ENCODE peak calls at places on chromosomes 12 and 14, in seven cellular contexts. One of them, this sample, is unnamed.

GRCh38 chr12:52794479-52795331 is 1.2 kb downstream of the KRT3 start:
- DNase-seq in ovary: no peak
- DNase-seq in SK-N-SH: no peak
- DNase-seq in A549: no peak
- DNase-seq in stomach: no peak
- DNase-seq in HepG2: no peak
- DNase-seq in tibial nerve: no peak
- DNase-seq in this sample: no peak

GRCh38 chr12:103887738-103888137 is 42.5 kb upstream of the HSP90B1 start:
- DNase-seq in ovary: no peak
- DNase-seq in SK-N-SH: no peak
- DNase-seq in A549: no peak
- DNase-seq in stomach: no peak
- DNase-seq in HepG2: no peak
- DNase-seq in tibial nerve: no peak
- DNase-seq in this sample: no peak

GRCh38 chr12:71578694-71579258 is 84.9 kb downstream of the ZFC3H1 start:
- DNase-seq in ovary: no peak
- DNase-seq in SK-N-SH: peak; percentile 21
- DNase-seq in A549: no peak
- DNase-seq in stomach: no peak
- DNase-seq in HepG2: no peak
- DNase-seq in tibial nerve: no peak
- DNase-seq in this sample: no peak

GRCh38 chr12:5343711-5344110 is 88.2 kb upstream of the NTF3 start:
- DNase-seq in ovary: no peak
- DNase-seq in SK-N-SH: no peak
- DNase-seq in A549: no peak
- DNase-seq in stomach: no peak
- DNase-seq in HepG2: no peak
- DNase-seq in tibial nerve: no peak
- DNase-seq in this sample: no peak

GRCh38 chr12:68392376-68392775 is 60.2 kb upstream of the MDM1 start:
- DNase-seq in ovary: no peak
- DNase-seq in SK-N-SH: no peak
- DNase-seq in A549: no peak
- DNase-seq in stomach: no peak
- DNase-seq in HepG2: no peak
- DNase-seq in tibial nerve: no peak
- DNase-seq in this sample: no peak

GRCh38 chr12:50112456-50113218 is 601 bp downstream of the COX14 start:
- DNase-seq in ovary: no peak
- DNase-seq in SK-N-SH: peak; percentile 49
- DNase-seq in A549: no peak
- DNase-seq in stomach: peak; percentile 41
- DNase-seq in HepG2: peak; percentile 49
- DNase-seq in tibial nerve: peak; percentile 44
- DNase-seq in this sample: no peak

GRCh38 chr12:123790901-123791486 is 28.9 kb downstream of the DNAH10 start:
- DNase-seq in ovary: no peak
- DNase-seq in SK-N-SH: no peak
- DNase-seq in A549: no peak
- DNase-seq in stomach: no peak
- DNase-seq in HepG2: no peak
- DNase-seq in tibial nerve: no peak
- DNase-seq in this sample: no peak

GRCh38 chr14:104222396-104223036 is 84.1 kb downstream of the KIF26A start:
- DNase-seq in ovary: no peak
- DNase-seq in SK-N-SH: no peak
- DNase-seq in A549: no peak
- DNase-seq in stomach: no peak
- DNase-seq in HepG2: no peak
- DNase-seq in tibial nerve: no peak
- DNase-seq in this sample: peak; percentile 36

GRCh38 chr12:81596558-81596957 is 162.6 kb downstream of the PPFIA2 start:
- DNase-seq in ovary: no peak
- DNase-seq in SK-N-SH: no peak
- DNase-seq in A549: no peak
- DNase-seq in stomach: no peak
- DNase-seq in HepG2: no peak
- DNase-seq in tibial nerve: no peak
- DNase-seq in this sample: no peak

GRCh38 chr12:67705394-67706370 is 57.1 kb downstream of the DYRK2 start:
- DNase-seq in ovary: no peak
- DNase-seq in SK-N-SH: peak; percentile 17
- DNase-seq in A549: peak; percentile 62
- DNase-seq in stomach: no peak
- DNase-seq in HepG2: no peak
- DNase-seq in tibial nerve: no peak
- DNase-seq in this sample: no peak

GRCh38 chr14:22579218-22579617 is 9.8 kb downstream of the DAD1 start:
- DNase-seq in ovary: no peak
- DNase-seq in SK-N-SH: no peak
- DNase-seq in A549: no peak
- DNase-seq in stomach: no peak
- DNase-seq in HepG2: no peak
- DNase-seq in tibial nerve: no peak
- DNase-seq in this sample: no peak

GRCh38 chr14:99073401-99073800 is 198.6 kb downstream of the BCL11B start:
- DNase-seq in ovary: no peak
- DNase-seq in SK-N-SH: no peak
- DNase-seq in A549: no peak
- DNase-seq in stomach: no peak
- DNase-seq in HepG2: no peak
- DNase-seq in tibial nerve: no peak
- DNase-seq in this sample: no peak

GRCh38 chr12:5499566-5500325 is 67.8 kb downstream of the NTF3 start:
- DNase-seq in ovary: no peak
- DNase-seq in SK-N-SH: no peak
- DNase-seq in A549: no peak
- DNase-seq in stomach: no peak
- DNase-seq in HepG2: no peak
- DNase-seq in tibial nerve: no peak
- DNase-seq in this sample: no peak

GRCh38 chr12:94735985-94736384 is 85.6 kb upstream of the TMCC3 start:
- DNase-seq in ovary: no peak
- DNase-seq in SK-N-SH: no peak
- DNase-seq in A549: no peak
- DNase-seq in stomach: no peak
- DNase-seq in HepG2: no peak
- DNase-seq in tibial nerve: no peak
- DNase-seq in this sample: no peak
- TF ChIP-seq EP300 in ovary: no peak
- TF ChIP-seq EP300 in SK-N-SH: no peak
- TF ChIP-seq EP300 in A549: no peak
- TF ChIP-seq EP300 in stomach: no peak
- TF ChIP-seq EP300 in HepG2: no peak
- TF ChIP-seq EP300 in tibial nerve: no peak
- TF ChIP-seq EP300 in this sample: no peak

DNA sequence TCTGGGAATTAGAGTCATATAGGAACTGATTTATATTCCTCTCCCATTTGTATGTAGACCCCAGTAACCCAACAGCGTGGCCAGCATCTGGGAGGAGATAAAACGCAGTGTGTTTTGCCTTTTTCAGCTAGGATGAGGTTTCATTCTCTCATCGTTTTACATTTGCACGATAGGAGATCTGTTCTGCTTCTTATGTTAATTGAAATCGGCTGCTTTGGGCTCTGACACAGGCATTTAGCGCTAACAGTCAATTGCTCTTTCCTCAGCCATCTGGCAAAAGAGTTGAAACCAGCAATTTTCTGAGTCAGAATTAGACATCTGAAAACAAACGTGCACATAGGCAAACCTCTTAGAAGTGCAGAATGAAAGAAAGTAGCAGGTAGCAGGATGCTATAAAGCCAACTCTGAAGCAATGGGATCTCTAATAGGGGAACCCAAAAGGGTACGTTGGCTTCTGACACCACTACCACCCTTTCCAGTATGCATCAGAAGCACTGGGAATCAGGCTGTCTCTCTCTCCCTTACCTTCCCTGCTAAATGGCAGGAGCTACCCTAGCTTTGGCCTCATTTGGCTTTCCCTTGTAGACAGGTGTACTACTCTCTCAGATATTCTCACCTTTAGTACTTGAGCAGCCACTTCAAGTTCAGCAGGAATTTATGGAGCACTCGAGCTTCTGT is 219.1 kb downstream of the PHLDA1 start:
- DNase-seq in ovary: no peak
- DNase-seq in SK-N-SH: peak; percentile 41
- DNase-seq in A549: no peak
- DNase-seq in stomach: no peak
- DNase-seq in HepG2: no peak
- DNase-seq in tibial nerve: no peak
- DNase-seq in this sample: no peak
- TF ChIP-seq EP300 in ovary: no peak
- TF ChIP-seq EP300 in SK-N-SH: peak; percentile 79
- TF ChIP-seq EP300 in A549: no peak
- TF ChIP-seq EP300 in stomach: no peak
- TF ChIP-seq EP300 in HepG2: no peak
- TF ChIP-seq EP300 in tibial nerve: no peak
- TF ChIP-seq EP300 in this sample: no peak

GRCh38 chr12:119071176-119071575 is 89.8 kb downstream of the SRRM4 start:
- DNase-seq in ovary: no peak
- DNase-seq in SK-N-SH: no peak
- DNase-seq in A549: no peak
- DNase-seq in stomach: no peak
- DNase-seq in HepG2: no peak
- DNase-seq in tibial nerve: no peak
- DNase-seq in this sample: no peak

GRCh38 chr12:119072463-119072862 is 91.1 kb downstream of the SRRM4 start:
- DNase-seq in ovary: no peak
- DNase-seq in SK-N-SH: peak; percentile 58
- DNase-seq in A549: no peak
- DNase-seq in stomach: no peak
- DNase-seq in HepG2: no peak
- DNase-seq in tibial nerve: no peak
- DNase-seq in this sample: no peak

GRCh38 chr12:119068129-119068856 is 87.0 kb downstream of the SRRM4 start:
- DNase-seq in ovary: no peak
- DNase-seq in SK-N-SH: no peak
- DNase-seq in A549: no peak
- DNase-seq in stomach: no peak
- DNase-seq in HepG2: no peak
- DNase-seq in tibial nerve: no peak
- DNase-seq in this sample: no peak

GRCh38 chr12:119069029-119069731 is 87.8 kb downstream of the SRRM4 start:
- DNase-seq in ovary: no peak
- DNase-seq in SK-N-SH: no peak
- DNase-seq in A549: no peak
- DNase-seq in stomach: peak; percentile 38
- DNase-seq in HepG2: no peak
- DNase-seq in tibial nerve: no peak
- DNase-seq in this sample: no peak

GRCh38 chr12:119071638-119072231 is 90.4 kb downstream of the SRRM4 start:
- DNase-seq in ovary: no peak
- DNase-seq in SK-N-SH: peak; percentile 27
- DNase-seq in A549: no peak
- DNase-seq in stomach: no peak
- DNase-seq in HepG2: no peak
- DNase-seq in tibial nerve: no peak
- DNase-seq in this sample: no peak
- TF ChIP-seq EP300 in ovary: no peak
- TF ChIP-seq EP300 in SK-N-SH: peak; percentile 88
- TF ChIP-seq EP300 in A549: no peak
- TF ChIP-seq EP300 in stomach: no peak
- TF ChIP-seq EP300 in HepG2: no peak
- TF ChIP-seq EP300 in tibial nerve: no peak
- TF ChIP-seq EP300 in this sample: no peak

GRCh38 chr14:94839346-94839745 is 69.4 kb upstream of the GSC start:
- DNase-seq in ovary: no peak
- DNase-seq in SK-N-SH: no peak
- DNase-seq in A549: no peak
- DNase-seq in stomach: no peak
- DNase-seq in HepG2: no peak
- DNase-seq in tibial nerve: no peak
- DNase-seq in this sample: no peak

GRCh38 chr14:94831085-94831484 is 61.2 kb upstream of the GSC start:
- DNase-seq in ovary: no peak
- DNase-seq in SK-N-SH: no peak
- DNase-seq in A549: no peak
- DNase-seq in stomach: no peak
- DNase-seq in HepG2: no peak
- DNase-seq in tibial nerve: no peak
- DNase-seq in this sample: no peak

DNA sequence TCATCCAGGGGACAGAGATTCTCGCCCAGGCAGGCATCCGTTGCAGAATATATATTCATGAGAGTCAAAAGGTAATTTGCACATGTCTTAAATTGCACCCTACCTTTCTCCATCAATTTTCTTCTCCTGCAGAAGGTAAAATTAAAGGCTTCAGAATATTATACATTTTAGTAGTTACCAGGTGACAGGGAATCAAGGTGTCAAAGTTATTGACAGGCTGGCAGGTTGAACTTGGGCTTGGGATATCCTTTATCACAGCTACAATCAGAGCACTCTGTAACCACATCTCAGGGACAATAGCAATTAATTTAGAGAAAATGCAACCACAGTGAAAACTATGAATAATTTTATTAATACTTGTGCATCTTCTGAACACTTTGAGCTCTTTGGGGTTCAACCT is 66.9 kb upstream of the GSC start:
- DNase-seq in ovary: no peak
- DNase-seq in SK-N-SH: no peak
- DNase-seq in A549: no peak
- DNase-seq in stomach: no peak
- DNase-seq in HepG2: no peak
- DNase-seq in tibial nerve: no peak
- DNase-seq in this sample: no peak
- TF ChIP-seq EP300 in ovary: no peak
- TF ChIP-seq EP300 in SK-N-SH: no peak
- TF ChIP-seq EP300 in A549: no peak
- TF ChIP-seq EP300 in stomach: no peak
- TF ChIP-seq EP300 in HepG2: no peak
- TF ChIP-seq EP300 in tibial nerve: no peak
- TF ChIP-seq EP300 in this sample: no peak

GRCh38 chr12:58032156-58032555 is 90.8 kb downstream of the ATP23 start:
- DNase-seq in ovary: no peak
- DNase-seq in SK-N-SH: no peak
- DNase-seq in A549: no peak
- DNase-seq in stomach: no peak
- DNase-seq in HepG2: no peak
- DNase-seq in tibial nerve: no peak
- DNase-seq in this sample: no peak

GRCh38 chr12:58034311-58034710 is 92.9 kb downstream of the ATP23 start:
- DNase-seq in ovary: no peak
- DNase-seq in SK-N-SH: no peak
- DNase-seq in A549: no peak
- DNase-seq in stomach: no peak
- DNase-seq in HepG2: no peak
- DNase-seq in tibial nerve: no peak
- DNase-seq in this sample: no peak

GRCh38 chr12:58030566-58031279 is 89.4 kb downstream of the ATP23 start:
- DNase-seq in ovary: no peak
- DNase-seq in SK-N-SH: no peak
- DNase-seq in A549: no peak
- DNase-seq in stomach: no peak
- DNase-seq in HepG2: no peak
- DNase-seq in tibial nerve: no peak
- DNase-seq in this sample: no peak

GRCh38 chr12:58034712-58035111 is 93.3 kb downstream of the ATP23 start:
- DNase-seq in ovary: no peak
- DNase-seq in SK-N-SH: no peak
- DNase-seq in A549: no peak
- DNase-seq in stomach: no peak
- DNase-seq in HepG2: no peak
- DNase-seq in tibial nerve: no peak
- DNase-seq in this sample: no peak

GRCh38 chr12:58033831-58034230 is 92.5 kb downstream of the ATP23 start:
- DNase-seq in ovary: no peak
- DNase-seq in SK-N-SH: no peak
- DNase-seq in A549: no peak
- DNase-seq in stomach: no peak
- DNase-seq in HepG2: no peak
- DNase-seq in tibial nerve: no peak
- DNase-seq in this sample: no peak
- TF ChIP-seq EP300 in ovary: no peak
- TF ChIP-seq EP300 in SK-N-SH: no peak
- TF ChIP-seq EP300 in A549: no peak
- TF ChIP-seq EP300 in stomach: no peak
- TF ChIP-seq EP300 in HepG2: no peak
- TF ChIP-seq EP300 in tibial nerve: no peak
- TF ChIP-seq EP300 in this sample: no peak